ENCODE peak calls at places on chromosomes 13 and 19, in ten cellular contexts. V is stimulated activated CD4-positive, alpha-beta T cell treated with anti-CD3 and anti-CD28 coated beads, TNF-alpha, amount 100 ng/mL, for 1 hour; G is uterus; L is activated gamma-delta T cell treated with Interleukin-2 at 50 U/mL for 16 hours; N is globus pallidus; P is cardiac muscle cell; Q is neural crest cell; F is central memory CD4-positive, alpha-beta T cell; M is heart right ventricle; U is neural progenitor cell. K is an unnamed sample.

GRCh38 chr13:113091891-113092775 is 13.5 kb upstream of the F7 start:
- DNase-seq in M (no peak), L (no peak), P (no peak), G (no peak), V (no peak), N (no peak), F (no peak), U (no peak), Q (no peak), K (no peak)

GRCh38 chr13:64553411-64554129 is 2676.6 kb downstream of the PCDH9 start:
- DNase-seq in M (no peak), Q (no peak), L (no peak), G (no peak), V (no peak), P (peak), F (no peak), U (no peak), N (no peak), K (no peak)

GRCh38 chr13:75963318-75963717 is 327.2 kb downstream of the LMO7 start:
- DNase-seq in L (no peak), G (no peak), P (no peak), F (no peak), V (no peak), Q (no peak), U (peak), M (no peak), N (no peak), K (no peak)

GRCh38 chr19:47497073-47497766 is 13.2 kb upstream of the KPTN start:
- DNase-seq in M (no peak), N (no peak), G (no peak), L (no peak), V (no peak), Q (no peak), U (no peak), F (no peak), P (no peak), K (no peak)

GRCh38 chr19:19053508-19054314 is 10.1 kb upstream of the SLC25A42 start:
- DNase-seq in L (peak), Q (peak), N (peak), V (peak), U (peak), F (peak), G (peak), P (peak), M (peak), K (peak)

GRCh38 chr13:101425623-101426022 is 9.3 kb upstream of the NALCN start:
- DNase-seq in N (no peak), L (no peak), Q (no peak), G (no peak), P (no peak), V (no peak), M (no peak), U (no peak), F (no peak), K (no peak)

GRCh38 chr13:87954116-87954515 is 282.9 kb downstream of the SLITRK5 start:
- DNase-seq in F (no peak), N (no peak), M (no peak), Q (no peak), G (no peak), P (peak), L (no peak), U (no peak), V (no peak), K (no peak)

GRCh38 chr19:16293133-16294085 is 31.2 kb upstream of the KLF2 start:
- DNase-seq in G (peak), L (no peak), Q (no peak), P (peak), V (no peak), N (no peak), F (no peak), U (no peak), M (peak), K (no peak)

GRCh38 chr13:97301382-97302095 is 79.4 kb downstream of the MBNL2 start:
- DNase-seq in U (no peak), F (no peak), G (no peak), V (no peak), M (no peak), P (no peak), N (no peak), L (no peak), Q (no peak), K (no peak)

GRCh38 chr13:28355822-28356371 is 139.0 kb downstream of the FLT1 start:
- DNase-seq in Q (no peak), N (no peak), V (no peak), F (no peak), G (no peak), M (no peak), L (no peak), P (peak), U (no peak), K (no peak)

GRCh38 chr19:17681505-17682125 is 6.5 kb downstream of the UNC13A start:
- DNase-seq in P (peak), M (peak), F (no peak), N (no peak), Q (peak), L (peak), V (peak), G (no peak), U (peak), K (no peak)

GRCh38 chr13:98842074-98842473 is 89.6 kb upstream of the SLC15A1 start:
- DNase-seq in F (no peak), L (no peak), N (no peak), U (no peak), Q (no peak), M (no peak), V (no peak), G (no peak), P (no peak), K (no peak)

GRCh38 chr13:67314405-67314804 is 84.3 kb upstream of the PCDH9 start:
- DNase-seq in P (no peak), G (no peak), V (no peak), F (no peak), Q (no peak), L (no peak), M (no peak), U (no peak), N (no peak), K (no peak)

GRCh38 chr13:83895994-83896580 is 13.8 kb upstream of the SLITRK1 start:
- DNase-seq in F (no peak), U (no peak), M (no peak), Q (no peak), V (no peak), N (no peak), L (no peak), P (no peak), G (no peak), K (no peak)

GRCh38 chr19:13127051-13127450 is 9.0 kb downstream of the NACC1 start:
- DNase-seq in P (no peak), M (no peak), L (no peak), F (no peak), V (no peak), G (no peak), U (no peak), Q (no peak), N (no peak), K (no peak)

GRCh38 chr13:39144941-39145533 is 106.8 kb downstream of the NHLRC3 start:
- DNase-seq in V (no peak), F (no peak), L (no peak), M (peak), G (peak), P (peak), Q (peak), U (peak), N (peak), K (no peak)

GRCh38 chr13:99797716-99798115 is 173.9 kb downstream of the ZIC5 start:
- DNase-seq in Q (no peak), V (no peak), L (no peak), M (no peak), G (no peak), U (no peak), F (no peak), P (no peak), N (no peak), K (no peak)

GRCh38 chr19:37941820-37942515 is 35.0 kb downstream of the SIPA1L3 start:
- DNase-seq in V (no peak), Q (no peak), P (no peak), N (no peak), M (no peak), F (no peak), G (no peak), U (peak), L (no peak), K (no peak)

GRCh38 chr19:29945433-29945832 is 3.4 kb downstream of the URI1 start:
- DNase-seq in L (no peak), V (no peak), N (no peak), P (no peak), F (no peak), U (no peak), Q (no peak), G (no peak), M (no peak), K (no peak)

GRCh38 chr13:38897521-38897920 is 93.1 kb downstream of the STOML3 start:
- DNase-seq in M (no peak), V (no peak), N (no peak), G (no peak), F (no peak), L (no peak), P (no peak), Q (no peak), U (no peak), K (no peak)

GRCh38 chr13:96771501-96772367 is 222.5 kb downstream of the OXGR1 start:
- DNase-seq in L (no peak), G (no peak), P (no peak), M (no peak), U (no peak), F (no peak), Q (no peak), N (no peak), V (no peak), K (no peak)

GRCh38 chr19:10773969-10774368 is 56.1 kb downstream of the DNM2 start:
- DNase-seq in N (no peak), G (no peak), Q (no peak), P (no peak), U (no peak), F (no peak), L (no peak), M (no peak), V (no peak), K (no peak)

GRCh38 chr19:2994588-2995131 is 17.3 kb downstream of the TLE6 start:
- DNase-seq in U (no peak), P (no peak), Q (no peak), G (no peak), N (no peak), V (no peak), M (no peak), L (no peak), F (no peak), K (no peak)

GRCh38 chr13:47598340-47598911 is 402.6 kb downstream of the SUCLA2 start:
- DNase-seq in P (peak), U (no peak), L (no peak), G (no peak), M (no peak), Q (no peak), F (no peak), V (no peak), N (no peak), K (no peak)

GRCh38 chr13:48233886-48234488 is 981 bp downstream of the ITM2B start:
- DNase-seq in L (no peak), F (no peak), V (no peak), N (no peak), G (no peak), U (peak), P (peak), Q (no peak), M (no peak), K (no peak)

GRCh38 chr19:56839665-56840451 is 668 bp downstream of the PEG3 start:
- DNase-seq in V (no peak), F (no peak), Q (no peak), L (no peak), N (peak), P (peak), U (no peak), M (peak), G (peak), K (no peak)

GRCh38 chr19:55674459-55674840 is 576 bp upstream of the EPN1 start:
- DNase-seq in V (no peak), P (no peak), Q (no peak), G (no peak), N (no peak), M (no peak), F (no peak), L (no peak), U (peak), K (no peak)

GRCh38 chr19:34953092-34953491 is 10.9 kb downstream of the ZNF792 start:
- DNase-seq in F (no peak), U (no peak), G (no peak), Q (no peak), L (no peak), V (no peak), M (no peak), N (no peak), P (no peak), K (no peak)

GRCh38 chr19:35106291-35106583 is 9.4 kb upstream of the FXYD3 start:
- DNase-seq in N (peak), F (no peak), U (no peak), G (no peak), V (no peak), P (no peak), M (no peak), Q (no peak), L (no peak), K (no peak)

GRCh38 chr19:46381746-46382345 is 31.5 kb downstream of the CCDC8 start:
- DNase-seq in P (no peak), V (no peak), F (no peak), L (no peak), N (no peak), U (no peak), G (no peak), M (no peak), Q (no peak), K (no peak)

GRCh38 chr19:29259153-29259552 is 46.2 kb upstream of the UQCRFS1 start:
- DNase-seq in L (no peak), G (no peak), F (no peak), M (no peak), V (no peak), N (no peak), U (peak), Q (no peak), P (no peak), K (no peak)

GRCh38 chr13:26721251-26721939 is 39.2 kb downstream of the GPR12 start:
- DNase-seq in M (no peak), Q (no peak), V (peak), P (no peak), G (no peak), N (peak), L (peak), F (peak), U (no peak), K (peak)

GRCh38 chr19:9865732-9866627 is 30.9 kb downstream of the PIN1 start:
- DNase-seq in F (peak), P (no peak), U (peak), V (no peak), L (peak), N (no peak), Q (no peak), G (no peak), M (no peak), K (peak)

GRCh38 chr13:29594710-29595379 is 643 bp downstream of the SLC7A1 start:
- DNase-seq in G (peak), L (peak), Q (peak), N (no peak), U (peak), F (peak), V (peak), M (peak), P (peak), K (peak)

GRCh38 chr19:6238256-6238642 is 41.5 kb downstream of the MLLT1 start:
- DNase-seq in F (no peak), L (no peak), N (no peak), G (no peak), Q (no peak), V (no peak), M (no peak), P (peak), U (no peak), K (no peak)

GRCh38 chr13:52010890-52011689 is at the start of gene ATP7B:
- DNase-seq in N (no peak), U (peak), Q (no peak), M (peak), V (peak), L (no peak), P (peak), G (no peak), F (peak), K (no peak)

GRCh38 chr13:49063526-49063925 is 87.8 kb downstream of the FNDC3A start:
- DNase-seq in N (no peak), U (no peak), Q (no peak), V (no peak), F (no peak), P (no peak), G (no peak), L (no peak), M (no peak), K (no peak)

GRCh38 chr13:41054919-41055619 is 6.2 kb upstream of the WBP4 start:
- DNase-seq in G (no peak), Q (no peak), L (no peak), N (no peak), M (no peak), V (no peak), P (no peak), F (no peak), U (peak), K (no peak)

GRCh38 chr13:30824651-30825050 is 81.4 kb upstream of the MEDAG start:
- DNase-seq in M (no peak), P (no peak), U (peak), Q (no peak), V (no peak), N (no peak), G (no peak), L (no peak), F (no peak), K (no peak)

K was measured in naive thymus-derived CD4-positive, alpha-beta T cell.